ENCODE peak calls at places on chromosomes 13 and 19, in five cellular contexts. One of them, this sample, is unnamed.

GRCh38 chr19:31166206-31166605 is 183.0 kb downstream of the TSHZ3 start:
- DNase-seq in frontal cortex: no peak
- DNase-seq in GF-D8: no peak
- DNase-seq in HCT116: no peak
- DNase-seq in breast epithelium: no peak
- DNase-seq in this sample: no peak

GRCh38 chr13:110017379-110017778 is 231.0 kb upstream of the IRS2 start:
- DNase-seq in frontal cortex: no peak
- DNase-seq in GF-D8: no peak
- DNase-seq in HCT116: peak; percentile 74
- DNase-seq in breast epithelium: no peak
- DNase-seq in this sample: no peak

GRCh38 chr19:913080-913748 is at the start of gene R3HDM4:
- DNase-seq in frontal cortex: peak; percentile 99
- DNase-seq in GF-D8: no peak
- DNase-seq in HCT116: no peak
- DNase-seq in breast epithelium: peak; percentile 84
- DNase-seq in this sample: peak; percentile 41

GRCh38 chr19:708154-709141 is at the start of gene PALM:
- DNase-seq in frontal cortex: peak; percentile 58
- DNase-seq in GF-D8: no peak
- DNase-seq in HCT116: no peak
- DNase-seq in breast epithelium: no peak
- DNase-seq in this sample: peak; percentile 53

GRCh38 chr13:99269627-99270252 is 11.6 kb upstream of the GPR18 start:
- DNase-seq in frontal cortex: no peak
- DNase-seq in GF-D8: peak; percentile 51
- DNase-seq in HCT116: peak; percentile 38
- DNase-seq in breast epithelium: no peak
- DNase-seq in this sample: no peak

GRCh38 chr13:78593652-78594494 is 9.5 kb downstream of the POU4F1 start:
- DNase-seq in frontal cortex: no peak
- DNase-seq in GF-D8: no peak
- DNase-seq in HCT116: no peak
- DNase-seq in breast epithelium: no peak
- DNase-seq in this sample: no peak

GRCh38 chr13:43023244-43023931 is at the start of gene DNAJC15:
- DNase-seq in frontal cortex: peak; percentile 66
- DNase-seq in GF-D8: no peak
- DNase-seq in HCT116: peak; percentile 63
- DNase-seq in breast epithelium: peak; percentile 66
- DNase-seq in this sample: peak; percentile 40

GRCh38 chr19:50721441-50722137 is 1.6 kb upstream of the CLEC11A start:
- DNase-seq in frontal cortex: no peak
- DNase-seq in GF-D8: no peak
- DNase-seq in HCT116: no peak
- DNase-seq in breast epithelium: no peak
- DNase-seq in this sample: peak; percentile 69

GRCh38 chr13:76086729-76087128 is 450.6 kb downstream of the LMO7 start:
- DNase-seq in frontal cortex: no peak
- DNase-seq in GF-D8: no peak
- DNase-seq in HCT116: no peak
- DNase-seq in breast epithelium: no peak
- DNase-seq in this sample: no peak

GRCh38 chr13:52356327-52356726 is 49.6 kb downstream of the THSD1 start:
- DNase-seq in frontal cortex: no peak
- DNase-seq in GF-D8: no peak
- DNase-seq in HCT116: no peak
- DNase-seq in breast epithelium: no peak
- DNase-seq in this sample: no peak

GRCh38 chr13:71087432-71087831 is 779.6 kb downstream of the DACH1 start:
- DNase-seq in frontal cortex: no peak
- DNase-seq in GF-D8: no peak
- DNase-seq in HCT116: no peak
- DNase-seq in breast epithelium: no peak
- DNase-seq in this sample: no peak

This sample was measured in C1 segment of cervical spinal cord.